ENCODE peak calls at places on chromosomes 7 and 10, in ten cellular contexts. V, S, C, A, P, H, T, X, I and Z are unnamed samples.

GRCh38 chr7:117230276-117231046 is 92.4 kb downstream of the WNT2 start:
- DNase-seq in V (no peak), X (no peak), A (no peak), C (no peak), S (peak; percentile 56), H (no peak), T (no peak), P (no peak), I (no peak), Z (no peak)

GRCh38 chr7:5396542-5396941 is 27.1 kb downstream of the TNRC18 start:
- DNase-seq in X (no peak), H (peak; percentile 52), S (peak; percentile 58), C (no peak), T (peak; percentile 54), P (no peak), A (peak; percentile 62), I (peak; percentile 94), V (no peak), Z (no peak)

GRCh38 chr10:67772894-67773511 is 65.0 kb downstream of the DNAJC12 start:
- DNase-seq in S (peak; percentile 13), A (no peak), P (no peak), C (no peak), T (no peak), V (no peak), X (no peak), I (peak; percentile 87), H (no peak), Z (peak; percentile 56)

GRCh38 chr7:66140924-66141323 is 26.3 kb downstream of the CRCP start:
- DNase-seq in H (peak; percentile 62), A (peak; percentile 67), X (no peak), P (peak; percentile 80), I (peak; percentile 56), S (peak; percentile 92), C (peak; percentile 62), V (peak; percentile 82), T (no peak), Z (no peak)

GRCh38 chr10:100655760-100656421 is 89.5 kb upstream of the PAX2 start:
- DNase-seq in P (no peak), I (no peak), H (no peak), C (no peak), X (no peak), S (no peak), T (no peak), V (no peak), A (no peak), Z (no peak)

GRCh38 chr10:95508730-95509129 is 52.4 kb downstream of the SORBS1 start:
- DNase-seq in V (no peak), I (no peak), A (no peak), T (no peak), P (no peak), S (peak; percentile 7), X (peak; percentile 37), H (no peak), C (no peak), Z (peak; percentile 6)

GRCh38 chr7:16918288-16918895 is 36.6 kb upstream of the AGR3 start:
- DNase-seq in T (peak; percentile 33), C (no peak), V (no peak), A (no peak), P (no peak), H (peak; percentile 32), I (peak; percentile 71), X (peak; percentile 48), S (peak; percentile 71), Z (no peak)

GRCh38 chr7:108016841-108017775 is 14.1 kb upstream of the LAMB1 start:
- DNase-seq in T (peak; percentile 28), I (peak; percentile 21), P (no peak), A (no peak), V (no peak), S (peak; percentile 78), X (no peak), C (no peak), H (no peak), Z (no peak)

GRCh38 chr10:49632406-49633317 is 18.8 kb downstream of the CHAT start:
- DNase-seq in V (no peak), H (no peak), P (no peak), X (no peak), T (peak; percentile 8), I (no peak), S (no peak), C (no peak), A (no peak), Z (no peak)

GRCh38 chr10:28963539-28964221 is 286.4 kb downstream of the BAMBI start:
- DNase-seq in S (no peak), X (no peak), H (no peak), C (no peak), A (no peak), I (no peak), P (no peak), T (no peak), V (no peak), Z (no peak)

GRCh38 chr7:114921636-114922150 is at the start of gene MDFIC:
- DNase-seq in I (no peak), H (no peak), P (peak; percentile 65), C (peak; percentile 40), A (no peak), V (peak; percentile 71), X (no peak), S (no peak), T (no peak), Z (no peak)

GRCh38 chr10:133271521-133272300 is 5.0 kb downstream of the ADAM8 start:
- DNase-seq in H (no peak), C (no peak), V (no peak), I (no peak), S (no peak), T (no peak), X (no peak), P (no peak), A (no peak), Z (no peak)

GRCh38 chr7:20352573-20353304 is 22.0 kb downstream of the ITGB8 start:
- DNase-seq in T (peak; percentile 82), S (peak; percentile 66), X (no peak), P (no peak), C (no peak), H (no peak), A (no peak), I (no peak), V (no peak), Z (peak; percentile 67)

GRCh38 chr10:6128591-6129383 is 40.0 kb downstream of the RBM17 start:
- DNase-seq in A (no peak), H (no peak), I (no peak), S (peak; percentile 66), X (no peak), C (no peak), P (no peak), T (no peak), V (no peak), Z (no peak)

GRCh38 chr10:74525885-74526284 is 300.5 kb upstream of the KAT6B start:
- DNase-seq in V (no peak), A (no peak), P (no peak), C (no peak), I (no peak), H (no peak), X (no peak), S (no peak), T (no peak), Z (no peak)

GRCh38 chr10:65723525-65723924 is 1202.3 kb upstream of the LRRTM3 start:
- DNase-seq in P (no peak), X (no peak), I (peak; percentile 48), V (no peak), A (no peak), H (no peak), S (no peak), C (no peak), T (no peak), Z (no peak)

GRCh38 chr10:124743188-124744046 is 761 bp downstream of the FAM53B start:
- DNase-seq in H (peak; percentile 46), T (no peak), C (peak; percentile 47), X (peak; percentile 35), I (peak; percentile 88), P (peak; percentile 74), A (no peak), S (peak; percentile 64), V (no peak), Z (no peak)

GRCh38 chr10:125037145-125037544 is 95.2 kb downstream of the ZRANB1 start:
- DNase-seq in T (peak; percentile 85), V (no peak), I (no peak), S (peak; percentile 87), X (no peak), A (peak; percentile 65), P (peak; percentile 75), H (no peak), C (peak; percentile 72), Z (no peak)

DNA sequence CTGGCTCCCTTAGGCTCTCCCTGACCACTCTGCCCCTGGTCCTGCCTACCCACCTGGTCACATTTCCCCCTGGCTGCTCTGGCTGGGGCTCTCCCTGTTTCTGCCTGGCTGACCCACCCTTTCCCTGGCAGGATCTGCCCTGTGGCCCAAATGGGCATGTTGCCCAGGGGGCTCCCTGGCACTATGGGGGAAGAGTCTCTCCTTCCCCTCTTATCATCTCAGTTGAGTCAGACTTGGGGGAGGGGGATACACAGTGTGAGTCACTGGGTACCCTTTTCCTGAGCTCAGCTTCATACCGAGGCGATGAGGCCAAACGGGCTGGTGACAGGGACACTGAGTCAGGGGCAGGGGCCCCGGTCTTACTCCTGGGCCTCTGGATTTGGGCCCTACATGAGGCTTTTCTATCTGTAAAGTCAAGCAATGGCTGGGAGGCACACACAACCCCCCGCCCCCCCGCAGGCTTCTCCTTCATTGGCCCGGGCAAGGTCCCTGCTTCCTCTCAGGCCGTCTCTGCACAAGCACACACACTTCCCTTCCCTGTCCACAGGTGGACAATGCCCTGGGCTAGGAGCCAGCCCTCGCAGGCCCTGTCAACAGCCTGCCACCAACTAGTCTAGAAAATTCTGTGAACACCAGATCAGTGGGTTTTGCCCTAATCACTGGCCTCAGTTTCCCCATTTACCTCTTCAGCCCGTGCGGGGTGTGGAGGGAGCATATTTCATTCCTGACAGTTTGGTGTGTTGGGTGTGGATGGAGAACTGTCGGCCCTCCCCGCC is 627 bp upstream of the FLNC start:
- DNase-seq in T (no peak), X (no peak), A (no peak), V (no peak), I (peak; percentile 51), P (peak; percentile 86), H (peak; percentile 48), C (peak; percentile 50), S (peak; percentile 77), Z (no peak)
- H3K4me3 ChIP-seq in T (peak overlapping the region; percentile 67), X (no peak overlapping the region), A (no peak overlapping the region), V (peak overlapping the region; percentile 62), I (no peak overlapping the region), P (peak overlapping the region; percentile 89), H (peak overlapping the region; percentile 47), C (no peak overlapping the region), S (peak overlapping the region; percentile 42), Z (peak overlapping the region; percentile 21)

GRCh38 chr7:7505936-7506335 is 29.7 kb downstream of the COL28A1 start:
- DNase-seq in X (no peak), A (no peak), T (no peak), V (no peak), P (no peak), C (no peak), S (peak; percentile 54), I (no peak), H (no peak), Z (no peak)
- H3K4me3 ChIP-seq in X (no peak overlapping the region), A (no peak overlapping the region), T (no peak overlapping the region), V (no peak overlapping the region), P (no peak overlapping the region), C (no peak overlapping the region), S (no peak overlapping the region), I (no peak overlapping the region), H (no peak overlapping the region), Z (no peak overlapping the region)

GRCh38 chr7:43292384-43292783 is 179.9 kb downstream of the HECW1 start:
- DNase-seq in I (no peak), A (no peak), H (no peak), X (no peak), S (no peak), V (no peak), P (no peak), T (no peak), C (no peak), Z (no peak)
- H3K4me3 ChIP-seq in I (no peak overlapping the region), A (no peak overlapping the region), H (no peak overlapping the region), X (no peak overlapping the region), S (no peak overlapping the region), V (no peak overlapping the region), P (no peak overlapping the region), T (no peak overlapping the region), C (no peak overlapping the region), Z (no peak overlapping the region)

GRCh38 chr7:18221377-18222290 is 194.0 kb upstream of the PRPS1L1 start:
- DNase-seq in X (no peak), H (no peak), I (peak; percentile 30), S (peak; percentile 17), V (no peak), T (no peak), A (no peak), C (no peak), P (no peak), Z (no peak)
- H3K4me3 ChIP-seq in X (no peak overlapping the region), H (no peak overlapping the region), I (no peak overlapping the region), S (no peak overlapping the region), V (no peak overlapping the region), T (no peak overlapping the region), A (no peak overlapping the region), C (no peak overlapping the region), P (no peak overlapping the region), Z (no peak overlapping the region)